ENCODE peak calls at places on chromosomes 12 and 14, in nine cellular contexts. R is SK-N-SH; A is activated CD8-positive, alpha-beta memory T cell treated with anti-CD3 and anti-CD28 coated beads for 24 hours; H is AG10803; P is EL; D is Kasumi-1; X is mesenchymal stem cell; W is GM03348; G is GM10248. E is an unnamed sample.

GRCh38 chr12:87760943-87761342 is 268.3 kb downstream of the C12orf50 start:
- DNase-seq in P (no peak), A (no peak), X (no peak), W (no peak), R (no peak), H (no peak), G (no peak), D (no peak), E (no peak)

GRCh38 chr14:31954991-31955390 is 122.1 kb upstream of the ARHGAP5 start:
- DNase-seq in X (no peak), G (no peak), D (no peak), P (no peak), H (no peak), R (no peak), A (no peak), W (no peak), E (no peak)

GRCh38 chr14:26138764-26139445 is 458.9 kb downstream of the NOVA1 start:
- DNase-seq in G (no peak), A (no peak), P (no peak), R (no peak), D (no peak), W (no peak), H (no peak), X (peak; percentile 16), E (no peak)

GRCh38 chr12:6965026-6965661 is 5.3 kb downstream of the PHB2 start:
- DNase-seq in W (peak; percentile 90), D (peak; percentile 63), A (peak; percentile 93), H (peak; percentile 85), G (peak; percentile 84), X (peak; percentile 85), P (peak; percentile 78), R (peak; percentile 89), E (peak; percentile 80)

GRCh38 chr14:69611264-69612013 is at the start of gene SUSD6:
- DNase-seq in R (peak; percentile 98), P (peak; percentile 89), H (peak; percentile 87), X (peak; percentile 89), W (peak; percentile 99), D (peak; percentile 87), A (peak; percentile 93), G (peak; percentile 94), E (peak; percentile 89)

GRCh38 chr12:2813573-2814185 is 1.2 kb downstream of the ITFG2 start:
- DNase-seq in W (peak; percentile 80), P (peak; percentile 69), H (peak; percentile 73), G (peak; percentile 72), A (no peak), R (peak; percentile 78), D (peak; percentile 79), X (peak; percentile 83), E (peak; percentile 33)

GRCh38 chr12:132886529-132887477 is 602 bp downstream of the CHFR start:
- DNase-seq in A (peak; percentile 67), R (no peak), P (peak; percentile 34), W (no peak), H (peak; percentile 12), D (no peak), X (peak; percentile 39), G (no peak), E (no peak)

GRCh38 chr14:105087963-105088811 is 23.0 kb upstream of the GPR132 start:
- DNase-seq in H (peak; percentile 67), G (no peak), X (peak; percentile 82), D (no peak), A (no peak), R (peak; percentile 42), W (peak; percentile 81), P (peak; percentile 91), E (no peak)

GRCh38 chr12:98845957-98846356 is 200.9 kb downstream of the APAF1 start:
- DNase-seq in H (no peak), W (no peak), D (no peak), X (no peak), A (no peak), R (no peak), G (no peak), P (no peak), E (no peak)

GRCh38 chr12:68675098-68675842 is 11.5 kb upstream of the NUP107 start:
- DNase-seq in H (peak; percentile 60), D (no peak), W (no peak), R (no peak), P (peak; percentile 16), A (peak; percentile 68), X (peak; percentile 16), G (no peak), E (no peak)

GRCh38 chr14:89418452-89418851 is 1.4 kb upstream of the FOXN3 start:
- DNase-seq in P (peak; percentile 53), R (peak; percentile 67), X (no peak), G (no peak), W (no peak), A (peak; percentile 68), H (no peak), D (no peak), E (no peak)

GRCh38 chr14:68977741-68978549 is 1.2 kb downstream of the ACTN1 start:
- DNase-seq in D (peak; percentile 46), P (peak; percentile 98), X (peak; percentile 89), W (peak; percentile 92), G (no peak), A (peak; percentile 83), R (peak; percentile 82), H (peak; percentile 95), E (peak; percentile 77)

GRCh38 chr12:45216297-45216982 is 545 bp downstream of the ANO6 start:
- DNase-seq in G (peak; percentile 62), A (peak; percentile 83), D (peak; percentile 42), H (peak; percentile 42), R (peak; percentile 75), P (peak; percentile 56), W (peak; percentile 58), X (peak; percentile 76), E (peak; percentile 41)

GRCh38 chr12:68349921-68350606 is 17.9 kb upstream of the MDM1 start:
- DNase-seq in P (no peak), A (no peak), G (no peak), W (no peak), D (no peak), X (no peak), R (no peak), H (no peak), E (no peak)

GRCh38 chr14:97056086-97056485 is 258.9 kb downstream of the VRK1 start:
- DNase-seq in R (peak; percentile 8), P (no peak), G (no peak), W (no peak), H (no peak), D (no peak), X (no peak), A (peak; percentile 60), E (no peak)

GRCh38 chr12:22312336-22312735 is 22.2 kb downstream of the ST8SIA1 start:
- DNase-seq in W (no peak), A (no peak), H (peak; percentile 87), R (no peak), P (no peak), G (no peak), D (no peak), X (no peak), E (no peak)

GRCh38 chr12:110109037-110109836 is 14.9 kb upstream of the IFT81 start:
- DNase-seq in D (no peak), W (peak; percentile 89), A (no peak), R (peak; percentile 34), X (peak; percentile 96), G (no peak), H (peak; percentile 100), P (peak; percentile 96), E (no peak)

GRCh38 chr14:31326111-31326510 is 94.2 kb downstream of the HEATR5A start:
- DNase-seq in P (peak; percentile 17), D (peak; percentile 5), W (no peak), H (peak; percentile 25), R (no peak), A (no peak), G (no peak), X (peak; percentile 6), E (no peak)

GRCh38 chr14:74704656-74705055 is 8.2 kb downstream of the AREL1 start:
- DNase-seq in D (no peak), G (no peak), P (no peak), W (no peak), A (no peak), H (peak; percentile 8), X (no peak), R (no peak), E (no peak)

GRCh38 chr12:129844662-129845061 is 59.2 kb downstream of the TMEM132D start:
- DNase-seq in D (no peak), W (no peak), G (no peak), A (no peak), X (no peak), P (no peak), R (no peak), H (no peak), E (no peak)

GRCh38 chr12:110670161-110670701 is 18.7 kb downstream of the HVCN1 start:
- DNase-seq in A (peak; percentile 69), W (no peak), R (no peak), X (no peak), G (peak; percentile 74), H (no peak), P (no peak), D (no peak), E (no peak)

GRCh38 chr12:62256408-62257079 is 3.7 kb upstream of the USP15 start:
- DNase-seq in A (no peak), D (peak; percentile 37), W (no peak), P (no peak), X (peak; percentile 32), R (no peak), G (no peak), H (no peak), E (no peak)

GRCh38 chr14:66311935-66312334 is 174.2 kb upstream of the CCDC196 start:
- DNase-seq in X (no peak), W (no peak), G (no peak), A (no peak), D (no peak), P (no peak), H (no peak), R (no peak), E (no peak)

GRCh38 chr14:59529189-59529588 is 44.9 kb downstream of the JKAMP start:
- DNase-seq in A (no peak), D (no peak), W (no peak), G (no peak), R (no peak), P (no peak), X (no peak), H (no peak), E (no peak)

GRCh38 chr14:20418501-20418909 is 5.2 kb upstream of the TEP1 start:
- DNase-seq in X (no peak), P (no peak), G (no peak), A (no peak), H (no peak), W (no peak), D (no peak), R (no peak), E (no peak)

GRCh38 chr12:79634957-79635471 is 55.8 kb downstream of the PAWR start:
- DNase-seq in P (peak; percentile 43), R (no peak), X (peak; percentile 7), G (no peak), H (peak; percentile 95), A (no peak), D (no peak), W (peak; percentile 59), E (no peak)

GRCh38 chr14:94670692-94671285 is 58.6 kb downstream of the SERPINA3 start:
- DNase-seq in A (peak; percentile 11), R (no peak), D (no peak), H (no peak), W (no peak), X (no peak), G (no peak), P (no peak), E (no peak)

GRCh38 chr12:104215638-104216297 is at the start of gene TXNRD1:
- DNase-seq in D (peak; percentile 81), R (no peak), G (peak; percentile 91), P (peak; percentile 78), W (peak; percentile 87), A (peak; percentile 91), H (peak; percentile 56), X (peak; percentile 88), E (peak; percentile 74)

GRCh38 chr14:65303185-65303901 is 109.2 kb upstream of the FUT8 start:
- DNase-seq in P (peak; percentile 26), D (no peak), W (peak; percentile 44), A (no peak), G (no peak), X (no peak), H (peak; percentile 21), R (no peak), E (no peak)

GRCh38 chr12:55724226-55724939 is 4.2 kb downstream of the RDH5 start:
- DNase-seq in A (peak; percentile 78), R (peak; percentile 71), H (peak; percentile 70), G (peak; percentile 68), D (peak; percentile 78), W (peak; percentile 53), P (peak; percentile 69), X (peak; percentile 70), E (peak; percentile 55)

GRCh38 chr12:131921866-131922769 is 7.0 kb upstream of the PUS1 start:
- DNase-seq in G (no peak), W (no peak), D (no peak), A (no peak), X (no peak), P (no peak), R (no peak), H (no peak), E (no peak)